ENCODE peak calls at places on chromosomes 5 and 9, in six cellular contexts. One of them, this sample, is unnamed.
A peak's percentile ranks its signal among the peaks of the same experiment; 100 is the strongest.

GRCh38 chr5:178808886-178809285 is 50.9 kb upstream of the ZNF354B start:
- DNase-seq in AG10803: no peak
- DNase-seq in progenitor cell of endocrine pancreas: no peak
- DNase-seq in astrocyte of the spinal cord: no peak
- DNase-seq in heart left ventricle: no peak
- DNase-seq in breast epithelium: no peak
- DNase-seq in this sample: no peak

GRCh38 chr9:133558191-133559126 is 24.0 kb downstream of the ADAMTSL2 start:
- DNase-seq in progenitor cell of endocrine pancreas: no peak
- DNase-seq in AG10803: peak; percentile 79
- DNase-seq in breast epithelium: no peak
- DNase-seq in astrocyte of the spinal cord: peak; percentile 84
- DNase-seq in heart left ventricle: no peak
- DNase-seq in this sample: peak; percentile 76

GRCh38 chr5:101689306-101689705 is 606.8 kb downstream of the SLCO4C1 start:
- DNase-seq in breast epithelium: no peak
- DNase-seq in progenitor cell of endocrine pancreas: no peak
- DNase-seq in astrocyte of the spinal cord: no peak
- DNase-seq in AG10803: no peak
- DNase-seq in heart left ventricle: no peak
- DNase-seq in this sample: no peak

GRCh38 chr5:41193462-41194166 is 19.7 kb downstream of the C6 start:
- DNase-seq in breast epithelium: peak; percentile 96
- DNase-seq in astrocyte of the spinal cord: peak; percentile 96
- DNase-seq in heart left ventricle: peak; percentile 97
- DNase-seq in AG10803: peak; percentile 13
- DNase-seq in progenitor cell of endocrine pancreas: no peak
- DNase-seq in this sample: no peak

GRCh38 chr5:139747583-139748504 is 47.8 kb upstream of the PSD2 start:
- DNase-seq in breast epithelium: no peak
- DNase-seq in progenitor cell of endocrine pancreas: no peak
- DNase-seq in heart left ventricle: peak; percentile 74
- DNase-seq in AG10803: peak; percentile 45
- DNase-seq in astrocyte of the spinal cord: peak; percentile 61
- DNase-seq in this sample: no peak

GRCh38 chr5:128424672-128425071 is 113.4 kb downstream of the FBN2 start:
- DNase-seq in breast epithelium: no peak
- DNase-seq in AG10803: no peak
- DNase-seq in progenitor cell of endocrine pancreas: no peak
- DNase-seq in heart left ventricle: no peak
- DNase-seq in astrocyte of the spinal cord: no peak
- DNase-seq in this sample: no peak

GRCh38 chr9:136806631-136807201 is 1.0 kb upstream of the RABL6 start:
- DNase-seq in progenitor cell of endocrine pancreas: no peak
- DNase-seq in astrocyte of the spinal cord: no peak
- DNase-seq in heart left ventricle: no peak
- DNase-seq in breast epithelium: no peak
- DNase-seq in AG10803: no peak
- DNase-seq in this sample: no peak

GRCh38 chr9:37954581-37954981 is 50.7 kb upstream of the SLC25A51 start:
- DNase-seq in astrocyte of the spinal cord: no peak
- DNase-seq in progenitor cell of endocrine pancreas: no peak
- DNase-seq in breast epithelium: no peak
- DNase-seq in heart left ventricle: peak; percentile 36
- DNase-seq in AG10803: no peak
- DNase-seq in this sample: no peak

GRCh38 chr9:37656936-37657335 is 6.2 kb downstream of the FRMPD1 start:
- DNase-seq in breast epithelium: no peak
- DNase-seq in astrocyte of the spinal cord: no peak
- DNase-seq in progenitor cell of endocrine pancreas: no peak
- DNase-seq in AG10803: peak; percentile 20
- DNase-seq in heart left ventricle: no peak
- DNase-seq in this sample: no peak

GRCh38 chr9:125079931-125080330 is 63.4 kb downstream of the SCAI start:
- DNase-seq in astrocyte of the spinal cord: no peak
- DNase-seq in heart left ventricle: no peak
- DNase-seq in progenitor cell of endocrine pancreas: no peak
- DNase-seq in AG10803: no peak
- DNase-seq in breast epithelium: no peak
- DNase-seq in this sample: no peak

GRCh38 chr5:54986269-54986654 is 869 bp upstream of the ESM1 start:
- DNase-seq in breast epithelium: no peak
- DNase-seq in heart left ventricle: no peak
- DNase-seq in progenitor cell of endocrine pancreas: no peak
- DNase-seq in AG10803: no peak
- DNase-seq in astrocyte of the spinal cord: no peak
- DNase-seq in this sample: no peak

GRCh38 chr5:5816960-5817359 is 394.5 kb downstream of the ICE1 start:
- DNase-seq in astrocyte of the spinal cord: no peak
- DNase-seq in heart left ventricle: no peak
- DNase-seq in progenitor cell of endocrine pancreas: no peak
- DNase-seq in breast epithelium: no peak
- DNase-seq in AG10803: no peak
- DNase-seq in this sample: no peak

GRCh38 chr5:100539519-100539918 is 4.3 kb downstream of the FAM174A start:
- DNase-seq in progenitor cell of endocrine pancreas: no peak
- DNase-seq in breast epithelium: no peak
- DNase-seq in AG10803: no peak
- DNase-seq in astrocyte of the spinal cord: no peak
- DNase-seq in heart left ventricle: no peak
- DNase-seq in this sample: no peak

GRCh38 chr5:147510885-147511284 is 1.0 kb upstream of the DPYSL3 start:
- DNase-seq in breast epithelium: no peak
- DNase-seq in heart left ventricle: no peak
- DNase-seq in AG10803: no peak
- DNase-seq in progenitor cell of endocrine pancreas: no peak
- DNase-seq in astrocyte of the spinal cord: no peak
- DNase-seq in this sample: no peak

GRCh38 chr5:75054110-75054930 is 2.0 kb upstream of the GCNT4 start:
- DNase-seq in breast epithelium: no peak
- DNase-seq in AG10803: peak; percentile 63
- DNase-seq in astrocyte of the spinal cord: peak; percentile 57
- DNase-seq in progenitor cell of endocrine pancreas: no peak
- DNase-seq in heart left ventricle: no peak
- DNase-seq in this sample: peak; percentile 52

GRCh38 chr5:170681013-170681433 is 102.5 kb upstream of the GABRP start:
- DNase-seq in progenitor cell of endocrine pancreas: peak; percentile 71
- DNase-seq in astrocyte of the spinal cord: peak; percentile 43
- DNase-seq in breast epithelium: no peak
- DNase-seq in heart left ventricle: no peak
- DNase-seq in AG10803: peak; percentile 6
- DNase-seq in this sample: no peak

GRCh38 chr5:126479810-126480209 is 56.6 kb downstream of the GRAMD2B start:
- DNase-seq in heart left ventricle: no peak
- DNase-seq in progenitor cell of endocrine pancreas: no peak
- DNase-seq in astrocyte of the spinal cord: no peak
- DNase-seq in breast epithelium: no peak
- DNase-seq in AG10803: no peak
- DNase-seq in this sample: no peak

GRCh38 chr5:39599721-39600431 is 175.1 kb upstream of the DAB2 start:
- DNase-seq in breast epithelium: no peak
- DNase-seq in AG10803: peak; percentile 56
- DNase-seq in astrocyte of the spinal cord: peak; percentile 23
- DNase-seq in progenitor cell of endocrine pancreas: no peak
- DNase-seq in heart left ventricle: no peak
- DNase-seq in this sample: peak; percentile 42

GRCh38 chr5:78540335-78541057 is 108.1 kb downstream of the LHFPL2 start:
- DNase-seq in progenitor cell of endocrine pancreas: no peak
- DNase-seq in heart left ventricle: no peak
- DNase-seq in breast epithelium: no peak
- DNase-seq in AG10803: no peak
- DNase-seq in astrocyte of the spinal cord: no peak
- DNase-seq in this sample: no peak
- TF ChIP-seq CTCF in progenitor cell of endocrine pancreas: peak; percentile 15
- TF ChIP-seq CTCF in heart left ventricle: no peak
- TF ChIP-seq CTCF in breast epithelium: no peak
- TF ChIP-seq CTCF in AG10803: no peak
- TF ChIP-seq CTCF in astrocyte of the spinal cord: no peak
- TF ChIP-seq CTCF in this sample: peak; percentile 23

GRCh38 chr9:83749706-83750105 is 41.9 kb upstream of the UBQLN1 start:
- DNase-seq in astrocyte of the spinal cord: no peak
- DNase-seq in progenitor cell of endocrine pancreas: no peak
- DNase-seq in breast epithelium: no peak
- DNase-seq in AG10803: no peak
- DNase-seq in heart left ventricle: no peak
- DNase-seq in this sample: no peak
- TF ChIP-seq CTCF in astrocyte of the spinal cord: no peak
- TF ChIP-seq CTCF in progenitor cell of endocrine pancreas: no peak
- TF ChIP-seq CTCF in breast epithelium: no peak
- TF ChIP-seq CTCF in AG10803: no peak
- TF ChIP-seq CTCF in heart left ventricle: no peak
- TF ChIP-seq CTCF in this sample: no peak

DNA sequence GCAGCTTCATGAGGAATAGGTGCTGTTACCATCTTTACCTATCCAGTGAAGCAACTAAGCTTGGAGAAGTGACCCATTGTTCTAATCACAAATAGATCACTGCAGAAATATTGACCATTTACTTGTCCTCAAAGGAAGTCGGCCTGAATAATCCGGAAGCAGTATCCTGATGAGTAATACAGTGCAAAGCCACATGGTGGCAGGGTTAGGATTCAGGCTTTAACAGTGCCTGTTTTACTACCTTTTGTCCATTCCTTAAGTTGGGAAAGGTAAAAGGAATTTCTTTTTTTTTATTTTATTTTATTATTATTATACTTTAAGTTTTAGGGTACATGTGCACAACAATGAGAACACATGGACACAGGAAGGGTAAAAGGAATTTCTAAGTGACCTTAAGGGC is 336.3 kb downstream of the KDM4C start:
- DNase-seq in astrocyte of the spinal cord: peak; percentile 24
- DNase-seq in heart left ventricle: no peak
- DNase-seq in progenitor cell of endocrine pancreas: no peak
- DNase-seq in AG10803: no peak
- DNase-seq in breast epithelium: no peak
- DNase-seq in this sample: no peak
- TF ChIP-seq CTCF in astrocyte of the spinal cord: peak; percentile 58
- TF ChIP-seq CTCF in heart left ventricle: peak; percentile 21
- TF ChIP-seq CTCF in progenitor cell of endocrine pancreas: peak; percentile 60
- TF ChIP-seq CTCF in AG10803: peak; percentile 37
- TF ChIP-seq CTCF in breast epithelium: no peak
- TF ChIP-seq CTCF in this sample: peak; percentile 68

GRCh38 chr9:121838757-121839669 is 187.6 kb downstream of the DAB2IP start:
- DNase-seq in breast epithelium: peak; percentile 28
- DNase-seq in heart left ventricle: peak; percentile 47
- DNase-seq in progenitor cell of endocrine pancreas: no peak
- DNase-seq in AG10803: no peak
- DNase-seq in astrocyte of the spinal cord: no peak
- DNase-seq in this sample: no peak
- TF ChIP-seq CTCF in breast epithelium: no peak
- TF ChIP-seq CTCF in heart left ventricle: no peak
- TF ChIP-seq CTCF in progenitor cell of endocrine pancreas: no peak
- TF ChIP-seq CTCF in AG10803: no peak
- TF ChIP-seq CTCF in astrocyte of the spinal cord: peak; percentile 31
- TF ChIP-seq CTCF in this sample: peak; percentile 15

GRCh38 chr5:35963381-35963843 is 25.0 kb upstream of the CAPSL start:
- DNase-seq in breast epithelium: no peak
- DNase-seq in progenitor cell of endocrine pancreas: no peak
- DNase-seq in heart left ventricle: no peak
- DNase-seq in astrocyte of the spinal cord: no peak
- DNase-seq in AG10803: no peak
- DNase-seq in this sample: peak; percentile 20
- TF ChIP-seq CTCF in breast epithelium: no peak
- TF ChIP-seq CTCF in progenitor cell of endocrine pancreas: peak; percentile 44
- TF ChIP-seq CTCF in heart left ventricle: peak; percentile 25
- TF ChIP-seq CTCF in astrocyte of the spinal cord: peak; percentile 34
- TF ChIP-seq CTCF in AG10803: peak; percentile 41
- TF ChIP-seq CTCF in this sample: peak; percentile 92

GRCh38 chr9:12699529-12699928 is 6.3 kb downstream of the TYRP1 start:
- DNase-seq in progenitor cell of endocrine pancreas: no peak
- DNase-seq in heart left ventricle: no peak
- DNase-seq in AG10803: peak; percentile 21
- DNase-seq in breast epithelium: no peak
- DNase-seq in astrocyte of the spinal cord: peak; percentile 14
- DNase-seq in this sample: peak; percentile 6
- TF ChIP-seq CTCF in progenitor cell of endocrine pancreas: peak; percentile 45
- TF ChIP-seq CTCF in heart left ventricle: no peak
- TF ChIP-seq CTCF in AG10803: peak; percentile 51
- TF ChIP-seq CTCF in breast epithelium: no peak
- TF ChIP-seq CTCF in astrocyte of the spinal cord: peak; percentile 47
- TF ChIP-seq CTCF in this sample: peak; percentile 63

GRCh38 chr9:114385412-114386181 is 2.2 kb downstream of the AKNA start:
- DNase-seq in progenitor cell of endocrine pancreas: no peak
- DNase-seq in AG10803: peak; percentile 83
- DNase-seq in astrocyte of the spinal cord: peak; percentile 86
- DNase-seq in breast epithelium: peak; percentile 75
- DNase-seq in heart left ventricle: peak; percentile 77
- DNase-seq in this sample: peak; percentile 96
- TF ChIP-seq CTCF in progenitor cell of endocrine pancreas: no peak
- TF ChIP-seq CTCF in AG10803: no peak
- TF ChIP-seq CTCF in astrocyte of the spinal cord: no peak
- TF ChIP-seq CTCF in breast epithelium: no peak
- TF ChIP-seq CTCF in heart left ventricle: no peak
- TF ChIP-seq CTCF in this sample: no peak

GRCh38 chr5:50922942-50923767 is 256.7 kb downstream of the PARP8 start:
- DNase-seq in progenitor cell of endocrine pancreas: no peak
- DNase-seq in AG10803: no peak
- DNase-seq in heart left ventricle: peak; percentile 72
- DNase-seq in breast epithelium: no peak
- DNase-seq in astrocyte of the spinal cord: no peak
- DNase-seq in this sample: no peak
- TF ChIP-seq CTCF in progenitor cell of endocrine pancreas: no peak
- TF ChIP-seq CTCF in AG10803: no peak
- TF ChIP-seq CTCF in heart left ventricle: peak; percentile 32
- TF ChIP-seq CTCF in breast epithelium: no peak
- TF ChIP-seq CTCF in astrocyte of the spinal cord: no peak
- TF ChIP-seq CTCF in this sample: no peak

GRCh38 chr9:86893811-86894490 is 53.4 kb downstream of the GAS1 start:
- DNase-seq in AG10803: peak; percentile 62
- DNase-seq in breast epithelium: no peak
- DNase-seq in astrocyte of the spinal cord: no peak
- DNase-seq in heart left ventricle: no peak
- DNase-seq in progenitor cell of endocrine pancreas: no peak
- DNase-seq in this sample: no peak
- TF ChIP-seq CTCF in AG10803: peak; percentile 37
- TF ChIP-seq CTCF in breast epithelium: no peak
- TF ChIP-seq CTCF in astrocyte of the spinal cord: peak; percentile 3
- TF ChIP-seq CTCF in heart left ventricle: no peak
- TF ChIP-seq CTCF in progenitor cell of endocrine pancreas: no peak
- TF ChIP-seq CTCF in this sample: no peak

This sample was measured in HFFc6.